ENCODE peak calls at places on chromosomes 3 and 15, in seven cellular contexts. F, K, G, P, O, S and R are unnamed samples.
A peak's percentile ranks its signal among the peaks of the same experiment; 100 is the strongest.

GRCh38 chr3:43953814-43954241 is 263.1 kb downstream of the ABHD5 start:
- DNase-seq in F (no peak), K (peak; percentile 24), G (no peak), P (no peak), O (peak; percentile 84), S (peak; percentile 38), R (no peak)

GRCh38 chr3:177452487-177452886 is 255.2 kb upstream of the TBL1XR1 start:
- DNase-seq in F (no peak), K (peak; percentile 94), G (no peak), P (no peak), O (peak; percentile 91), S (peak; percentile 63), R (no peak)

GRCh38 chr3:48372377-48372770 is 355 bp downstream of the FBXW12 start:
- DNase-seq in F (no peak), K (no peak), G (no peak), P (no peak), O (no peak), S (no peak), R (no peak)

GRCh38 chr3:149424921-149425320 is 47.5 kb upstream of the TM4SF1 start:
- DNase-seq in F (no peak), K (no peak), G (no peak), P (no peak), O (no peak), S (no peak), R (no peak)

GRCh38 chr3:52109556-52110380 is 44.5 kb downstream of the POC1A start:
- DNase-seq in F (peak; percentile 24), K (peak; percentile 47), G (no peak), P (no peak), O (peak; percentile 52), S (no peak), R (no peak)

GRCh38 chr3:159785276-159785675 is 203.4 kb upstream of the IL12A start:
- DNase-seq in F (no peak), K (peak; percentile 40), G (no peak), P (no peak), O (peak; percentile 51), S (peak; percentile 12), R (no peak)

GRCh38 chr15:72948662-72949061 is 103.6 kb upstream of the NEO1 start:
- DNase-seq in F (no peak), K (no peak), G (no peak), P (no peak), O (no peak), S (no peak), R (no peak)

GRCh38 chr3:141575879-141576743 is 89.3 kb downstream of the RASA2 start:
- DNase-seq in F (peak; percentile 33), K (peak; percentile 40), G (no peak), P (no peak), O (peak; percentile 34), S (peak; percentile 41), R (no peak)

GRCh38 chr3:64079369-64080160 is 56.3 kb upstream of the PSMD6 start:
- DNase-seq in F (no peak), K (peak; percentile 36), G (no peak), P (no peak), O (no peak), S (no peak), R (no peak)

GRCh38 chr15:27850050-27850449 is 249.1 kb downstream of the OCA2 start:
- DNase-seq in F (no peak), K (no peak), G (no peak), P (no peak), O (no peak), S (no peak), R (no peak)
- H3K79me1 ChIP-seq in F (no peaks in the 10 kb centered on the region), K (no peaks in the 10 kb centered on the region), G (no peaks in the 10 kb centered on the region), P (peaks cover 1% of the 10 kb centered on the region), O (no peaks in the 10 kb centered on the region), S (no peaks in the 10 kb centered on the region), R (no peaks in the 10 kb centered on the region)

GRCh38 chr3:14786369-14786768 is 32.4 kb upstream of the FGD5 start:
- DNase-seq in F (no peak), K (no peak), G (no peak), P (no peak), O (no peak), S (no peak), R (no peak)

GRCh38 chr3:14789640-14790285 is 29.0 kb upstream of the FGD5 start:
- DNase-seq in F (no peak), K (no peak), G (no peak), P (no peak), O (no peak), S (no peak), R (no peak)

GRCh38 chr3:14788644-14789043 is 30.1 kb upstream of the FGD5 start:
- DNase-seq in F (no peak), K (no peak), G (no peak), P (no peak), O (no peak), S (no peak), R (no peak)

GRCh38 chr3:14789221-14789620 is 29.5 kb upstream of the FGD5 start:
- DNase-seq in F (no peak), K (no peak), G (no peak), P (no peak), O (no peak), S (no peak), R (no peak)

GRCh38 chr3:14787630-14788029 is 31.1 kb upstream of the FGD5 start:
- DNase-seq in F (no peak), K (no peak), G (no peak), P (no peak), O (no peak), S (no peak), R (no peak)
- H3K79me1 ChIP-seq in F (no peaks in the 10 kb centered on the region), K (no peaks in the 10 kb centered on the region), G (no peaks in the 10 kb centered on the region), P (no peaks in the 10 kb centered on the region), O (no peaks in the 10 kb centered on the region), S (no peaks in the 10 kb centered on the region), R (no peaks in the 10 kb centered on the region)

GRCh38 chr15:38769492-38769891 is 204.9 kb upstream of the RASGRP1 start:
- DNase-seq in F (no peak), K (no peak), G (no peak), P (no peak), O (no peak), S (no peak), R (no peak)

DNA sequence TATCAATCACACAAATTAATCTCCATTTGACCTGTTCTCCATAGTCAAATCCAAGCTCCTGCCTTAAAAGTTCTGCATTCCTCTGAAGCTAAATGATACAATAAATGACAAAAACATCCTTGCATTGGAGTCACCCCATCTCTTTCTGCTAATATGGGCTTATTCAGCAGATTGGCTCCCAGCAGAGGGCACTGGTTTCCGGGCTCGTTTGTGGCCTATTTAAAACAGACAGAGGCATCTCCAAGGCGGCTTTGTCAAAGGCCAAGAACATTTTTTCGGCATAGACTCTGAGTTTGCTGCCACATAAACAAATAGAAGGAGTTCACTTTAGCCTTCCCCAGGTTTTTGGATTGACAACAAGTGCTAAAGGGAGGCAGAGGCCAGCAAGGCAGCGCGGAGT is 204.4 kb upstream of the RASGRP1 start:
- DNase-seq in F (peak; percentile 46), K (peak; percentile 34), G (peak; percentile 42), P (peak; percentile 5), O (peak; percentile 16), S (peak; percentile 48), R (peak; percentile 47)
- H3K79me1 ChIP-seq in F (no peaks in the 10 kb centered on the region), K (no peaks in the 10 kb centered on the region), G (no peaks in the 10 kb centered on the region), P (no peaks in the 10 kb centered on the region), O (no peaks in the 10 kb centered on the region), S (no peaks in the 10 kb centered on the region), R (no peaks in the 10 kb centered on the region)

GRCh38 chr3:194141415-194142155 is 5.6 kb downstream of the HES1 start:
- DNase-seq in F (peak; percentile 98), K (peak; percentile 90), G (peak; percentile 90), P (peak; percentile 80), O (peak; percentile 96), S (peak; percentile 84), R (peak; percentile 82)
- H3K79me1 ChIP-seq in F (no peaks in the 10 kb centered on the region), K (no peaks in the 10 kb centered on the region), G (no peaks in the 10 kb centered on the region), P (peaks cover 6% of the 10 kb centered on the region), O (peaks cover 3% of the 10 kb centered on the region), S (peaks cover 33% of the 10 kb centered on the region), R (no peaks in the 10 kb centered on the region)

DNA sequence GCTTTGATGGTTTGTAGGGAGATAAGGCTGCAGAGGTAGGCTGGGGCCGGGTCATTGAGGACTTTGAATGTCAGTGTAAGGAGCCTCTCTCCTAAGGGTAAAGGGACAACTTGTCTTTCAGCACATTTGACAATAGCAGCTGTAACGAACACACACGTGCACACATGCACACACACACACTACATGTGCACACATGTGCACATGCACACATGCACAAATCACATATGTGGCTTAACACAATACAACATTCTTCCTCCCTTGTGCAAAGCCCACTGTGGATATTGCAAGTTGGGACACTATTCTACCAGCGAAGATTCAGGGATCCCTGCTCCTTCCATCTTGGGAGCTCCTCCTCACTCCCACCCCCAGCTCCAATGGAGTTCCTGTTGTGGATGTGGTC is 1.1 kb upstream of the CFAP100 start:
- DNase-seq in F (no peak), K (no peak), G (no peak), P (no peak), O (no peak), S (no peak), R (no peak)
- H3K79me1 ChIP-seq in F (no peaks in the 10 kb centered on the region), K (no peaks in the 10 kb centered on the region), G (no peaks in the 10 kb centered on the region), P (no peaks in the 10 kb centered on the region), O (no peaks in the 10 kb centered on the region), S (peaks cover 3% of the 10 kb centered on the region), R (no peaks in the 10 kb centered on the region)

GRCh38 chr3:151224268-151224909 is 21.4 kb upstream of the GPR171 start:
- DNase-seq in F (no peak), K (no peak), G (no peak), P (no peak), O (no peak), S (no peak), R (no peak)
- H3K79me1 ChIP-seq in F (no peaks in the 10 kb centered on the region), K (no peaks in the 10 kb centered on the region), G (no peaks in the 10 kb centered on the region), P (no peaks in the 10 kb centered on the region), O (no peaks in the 10 kb centered on the region), S (peaks cover 1% of the 10 kb centered on the region), R (no peaks in the 10 kb centered on the region)

GRCh38 chr3:54538346-54538745 is 389.5 kb downstream of the LRTM1 start:
- DNase-seq in F (peak; percentile 77), K (no peak), G (peak; percentile 62), P (no peak), O (no peak), S (no peak), R (peak; percentile 19)
- H3K79me1 ChIP-seq in F (no peaks in the 10 kb centered on the region), K (no peaks in the 10 kb centered on the region), G (no peaks in the 10 kb centered on the region), P (no peaks in the 10 kb centered on the region), O (no peaks in the 10 kb centered on the region), S (no peaks in the 10 kb centered on the region), R (no peaks in the 10 kb centered on the region)

GRCh38 chr15:20353966-20354883 is 187.4 kb downstream of the GOLGA6L6 start:
- DNase-seq in F (no peak), K (no peak), G (peak; percentile 33), P (no peak), O (no peak), S (no peak), R (no peak)
- H3K79me1 ChIP-seq in F (no peaks in the 10 kb centered on the region), K (no peaks in the 10 kb centered on the region), G (no peaks in the 10 kb centered on the region), P (no peaks in the 10 kb centered on the region), O (no peaks in the 10 kb centered on the region), S (no peaks in the 10 kb centered on the region), R (no peaks in the 10 kb centered on the region)

DNA sequence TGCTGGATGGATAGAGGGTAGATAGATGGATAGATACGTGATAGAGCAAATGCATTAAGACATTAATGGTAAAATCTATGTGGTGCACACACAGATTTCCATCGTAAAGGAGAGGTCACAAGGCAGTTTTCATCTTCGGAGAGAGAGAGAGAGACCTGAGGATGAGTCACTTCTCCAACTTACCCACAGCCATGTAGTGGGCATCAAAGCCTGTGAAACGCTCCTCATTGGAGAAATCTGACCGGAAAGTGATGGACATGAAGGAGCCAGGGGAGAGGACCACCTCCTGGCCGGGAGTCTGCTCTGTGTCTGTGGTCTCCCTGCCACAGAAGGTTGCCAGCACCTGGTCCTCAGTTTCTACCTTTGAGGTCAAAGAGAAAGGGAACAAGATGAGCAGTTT is 29.2 kb downstream of the MASP1 start:
- DNase-seq in F (no peak), K (no peak), G (no peak), P (no peak), O (peak; percentile 34), S (no peak), R (no peak)
- H3K79me1 ChIP-seq in F (no peaks in the 10 kb centered on the region), K (no peaks in the 10 kb centered on the region), G (no peaks in the 10 kb centered on the region), P (no peaks in the 10 kb centered on the region), O (no peaks in the 10 kb centered on the region), S (no peaks in the 10 kb centered on the region), R (no peaks in the 10 kb centered on the region)